ENCODE peak calls at places on chromosomes 2 and 18, in six cellular contexts. E, O, G, R, P and K are unnamed samples.

GRCh38 chr2:157900203-157900602 is 24.1 kb upstream of the ACVR1 start:
- DNase-seq in P (peak), E (peak), G (no peak), R (no peak), O (no peak), K (no peak)

GRCh38 chr2:40516604-40517003 is 64.7 kb upstream of the SLC8A1 start:
- DNase-seq in P (no peak), R (no peak), E (no peak), G (no peak), O (no peak), K (no peak)

GRCh38 chr2:84805250-84805917 is 75.5 kb downstream of the TRABD2A start:
- DNase-seq in P (no peak), G (no peak), E (no peak), R (no peak), O (no peak), K (no peak)

GRCh38 chr2:189163889-189164288 is 15.7 kb downstream of the COL5A2 start:
- DNase-seq in E (no peak), R (no peak), P (no peak), O (no peak), G (peak), K (no peak)

GRCh38 chr18:34691626-34692025 is 18.5 kb upstream of the DTNA start:
- DNase-seq in G (no peak), O (no peak), E (no peak), R (no peak), P (no peak), K (no peak)

GRCh38 chr18:76496200-76496890 is 1.3 kb upstream of the ZNF516 start:
- DNase-seq in G (no peak), O (no peak), P (peak), E (peak), R (no peak), K (peak)

GRCh38 chr2:215436705-215437570 is 1.1 kb upstream of the FN1 start:
- DNase-seq in E (no peak), R (no peak), P (no peak), O (no peak), G (no peak), K (no peak)

GRCh38 chr18:7158201-7158600 is 40.6 kb upstream of the LAMA1 start:
- DNase-seq in O (no peak), E (no peak), G (no peak), P (no peak), R (no peak), K (no peak)

GRCh38 chr2:43083710-43084698 is 142.4 kb downstream of the ZFP36L2 start:
- DNase-seq in G (peak), E (no peak), O (peak), P (no peak), R (no peak), K (no peak)

GRCh38 chr2:74199871-74200305 is 1.5 kb downstream of the MTHFD2 start:
- DNase-seq in E (no peak), R (no peak), O (peak), G (no peak), P (no peak), K (no peak)

GRCh38 chr18:48896875-48897511 is 53.8 kb downstream of the SMAD7 start:
- DNase-seq in P (no peak), O (peak), R (no peak), E (no peak), G (no peak), K (no peak)

GRCh38 chr2:6772366-6772710 is 93.4 kb downstream of the CMPK2 start:
- DNase-seq in G (no peak), E (no peak), R (no peak), P (no peak), O (peak), K (peak)

GRCh38 chr2:12720181-12720580 is 3.4 kb downstream of the TRIB2 start:
- DNase-seq in R (no peak), P (no peak), O (no peak), G (no peak), E (no peak), K (no peak)

GRCh38 chr2:73938761-73939352 is 12.2 kb downstream of the DGUOK start:
- DNase-seq in G (peak), O (no peak), R (no peak), P (no peak), E (no peak), K (no peak)

GRCh38 chr2:199015072-199015471 is 442.7 kb downstream of the SATB2 start:
- DNase-seq in G (no peak), R (no peak), E (no peak), P (no peak), O (no peak), K (no peak)

GRCh38 chr18:78105611-78106010 is 856.0 kb downstream of the GALR1 start:
- DNase-seq in O (no peak), E (no peak), G (no peak), P (no peak), R (no peak), K (no peak)

GRCh38 chr2:37871453-37872191 is 53.5 kb upstream of the RMDN2 start:
- DNase-seq in P (no peak), G (peak), E (no peak), R (no peak), O (no peak), K (no peak)

GRCh38 chr2:26251893-26252292 is 7.2 kb downstream of the HADHB start:
- DNase-seq in G (no peak), E (peak), R (no peak), O (peak), P (no peak), K (no peak)